ENCODE peak calls at places on chromosomes 7 and 10, in six cellular contexts. One of them, this sample, is unnamed. For H3K4me1, the result is how much of the 10 kb centered on the place peaks cover.

GRCh38 chr10:122461729-122462532 is 578 bp downstream of the HTRA1 start:
- DNase-seq in colonic mucosa: no peak
- DNase-seq in spleen: no peak
- DNase-seq in stomach: peak
- DNase-seq in hepatocyte: peak
- DNase-seq in psoas muscle: peak
- DNase-seq in this sample: peak

GRCh38 chr10:121608669-121609190 is 10.5 kb upstream of the FGFR2 start:
- DNase-seq in spleen: peak
- DNase-seq in stomach: peak
- DNase-seq in psoas muscle: no peak
- DNase-seq in colonic mucosa: peak
- DNase-seq in hepatocyte: peak
- DNase-seq in this sample: peak

GRCh38 chr10:73906524-73907447 is 4.1 kb upstream of the PLAU start:
- DNase-seq in hepatocyte: peak
- DNase-seq in spleen: no peak
- DNase-seq in colonic mucosa: peak
- DNase-seq in stomach: no peak
- DNase-seq in psoas muscle: peak
- DNase-seq in this sample: peak

GRCh38 chr7:36958094-36958718 is 233.9 kb upstream of the AOAH start:
- DNase-seq in psoas muscle: no peak
- DNase-seq in colonic mucosa: no peak
- DNase-seq in stomach: no peak
- DNase-seq in spleen: no peak
- DNase-seq in hepatocyte: no peak
- DNase-seq in this sample: no peak

GRCh38 chr7:29563590-29564454 is at the start of gene PRR15:
- DNase-seq in psoas muscle: peak
- DNase-seq in hepatocyte: peak
- DNase-seq in stomach: peak
- DNase-seq in colonic mucosa: peak
- DNase-seq in spleen: peak
- DNase-seq in this sample: peak

GRCh38 chr10:22364407-22364806 is 19.1 kb downstream of the SPAG6 start:
- DNase-seq in hepatocyte: no peak
- DNase-seq in stomach: no peak
- DNase-seq in colonic mucosa: no peak
- DNase-seq in spleen: no peak
- DNase-seq in psoas muscle: no peak
- DNase-seq in this sample: no peak

GRCh38 chr10:12351889-12352288 is 2.5 kb downstream of the CAMK1D start:
- DNase-seq in hepatocyte: no peak
- DNase-seq in colonic mucosa: no peak
- DNase-seq in stomach: no peak
- DNase-seq in spleen: no peak
- DNase-seq in psoas muscle: no peak
- DNase-seq in this sample: no peak

GRCh38 chr10:116521424-116522305 is 24.1 kb upstream of the PNLIP start:
- DNase-seq in spleen: no peak
- DNase-seq in colonic mucosa: peak
- DNase-seq in stomach: no peak
- DNase-seq in psoas muscle: no peak
- DNase-seq in hepatocyte: peak
- DNase-seq in this sample: no peak

GRCh38 chr10:45461034-45461433 is 87.0 kb downstream of the ALOX5 start:
- DNase-seq in colonic mucosa: no peak
- DNase-seq in spleen: no peak
- DNase-seq in hepatocyte: no peak
- DNase-seq in stomach: no peak
- DNase-seq in psoas muscle: no peak
- DNase-seq in this sample: no peak

GRCh38 chr10:77564781-77565589 is 72.6 kb downstream of the KCNMA1 start:
- DNase-seq in stomach: no peak
- DNase-seq in psoas muscle: no peak
- DNase-seq in colonic mucosa: no peak
- DNase-seq in spleen: no peak
- DNase-seq in hepatocyte: no peak
- DNase-seq in this sample: no peak

GRCh38 chr10:18713077-18713476 is 53.8 kb downstream of the ARL5B start:
- DNase-seq in colonic mucosa: no peak
- DNase-seq in psoas muscle: no peak
- DNase-seq in stomach: no peak
- DNase-seq in spleen: no peak
- DNase-seq in hepatocyte: peak
- DNase-seq in this sample: no peak

GRCh38 chr10:131199646-131200045 is 111.9 kb downstream of the TCERG1L start:
- DNase-seq in spleen: peak
- DNase-seq in psoas muscle: no peak
- DNase-seq in stomach: peak
- DNase-seq in colonic mucosa: no peak
- DNase-seq in hepatocyte: no peak
- DNase-seq in this sample: no peak

GRCh38 chr10:130028465-130028819 is 64.4 kb upstream of the EBF3 start:
- DNase-seq in spleen: peak
- DNase-seq in colonic mucosa: no peak
- DNase-seq in stomach: no peak
- DNase-seq in hepatocyte: no peak
- DNase-seq in psoas muscle: no peak
- DNase-seq in this sample: no peak

GRCh38 chr7:2475678-2476015 is 551 bp downstream of the GRIFIN start:
- DNase-seq in colonic mucosa: no peak
- DNase-seq in stomach: no peak
- DNase-seq in spleen: no peak
- DNase-seq in hepatocyte: no peak
- DNase-seq in psoas muscle: no peak
- DNase-seq in this sample: no peak

GRCh38 chr7:91784469-91784868 is 96.0 kb downstream of the MTERF1 start:
- DNase-seq in psoas muscle: no peak
- DNase-seq in spleen: no peak
- DNase-seq in colonic mucosa: no peak
- DNase-seq in hepatocyte: peak
- DNase-seq in stomach: no peak
- DNase-seq in this sample: no peak

GRCh38 chr10:49408437-49409306 is 12.8 kb upstream of the DRGX start:
- DNase-seq in stomach: no peak
- DNase-seq in colonic mucosa: no peak
- DNase-seq in spleen: no peak
- DNase-seq in psoas muscle: no peak
- DNase-seq in hepatocyte: no peak
- DNase-seq in this sample: no peak

GRCh38 chr7:135271255-135271615 is 37.6 kb downstream of the STRA8 start:
- DNase-seq in colonic mucosa: no peak
- DNase-seq in psoas muscle: no peak
- DNase-seq in hepatocyte: no peak
- DNase-seq in stomach: no peak
- DNase-seq in spleen: no peak
- DNase-seq in this sample: no peak

GRCh38 chr7:66626236-66626957 is 2.3 kb upstream of the KCTD7 start:
- DNase-seq in colonic mucosa: no peak
- DNase-seq in stomach: no peak
- DNase-seq in hepatocyte: no peak
- DNase-seq in psoas muscle: no peak
- DNase-seq in spleen: no peak
- DNase-seq in this sample: no peak

GRCh38 chr10:5073659-5074058 is 20.6 kb upstream of the AKR1C3 start:
- DNase-seq in hepatocyte: no peak
- DNase-seq in spleen: no peak
- DNase-seq in colonic mucosa: no peak
- DNase-seq in stomach: no peak
- DNase-seq in psoas muscle: no peak
- DNase-seq in this sample: no peak
- H3K27ac ChIP-seq in hepatocyte: peak
- H3K27ac ChIP-seq in spleen: no peak
- H3K27ac ChIP-seq in colonic mucosa: no peak
- H3K27ac ChIP-seq in stomach: no peak
- H3K27ac ChIP-seq in psoas muscle: no peak
- H3K27ac ChIP-seq in this sample: no peak

GRCh38 chr7:31885160-31885559 is 185.0 kb downstream of the PDE1C start:
- DNase-seq in stomach: no peak
- DNase-seq in spleen: no peak
- DNase-seq in colonic mucosa: no peak
- DNase-seq in hepatocyte: no peak
- DNase-seq in psoas muscle: no peak
- DNase-seq in this sample: no peak
- H3K4me1 ChIP-seq in stomach: under half
- H3K4me1 ChIP-seq in spleen: under half
- H3K4me1 ChIP-seq in colonic mucosa: under half
- H3K4me1 ChIP-seq in hepatocyte: under half
- H3K4me1 ChIP-seq in psoas muscle: under half
- H3K4me1 ChIP-seq in this sample: under half

DNA sequence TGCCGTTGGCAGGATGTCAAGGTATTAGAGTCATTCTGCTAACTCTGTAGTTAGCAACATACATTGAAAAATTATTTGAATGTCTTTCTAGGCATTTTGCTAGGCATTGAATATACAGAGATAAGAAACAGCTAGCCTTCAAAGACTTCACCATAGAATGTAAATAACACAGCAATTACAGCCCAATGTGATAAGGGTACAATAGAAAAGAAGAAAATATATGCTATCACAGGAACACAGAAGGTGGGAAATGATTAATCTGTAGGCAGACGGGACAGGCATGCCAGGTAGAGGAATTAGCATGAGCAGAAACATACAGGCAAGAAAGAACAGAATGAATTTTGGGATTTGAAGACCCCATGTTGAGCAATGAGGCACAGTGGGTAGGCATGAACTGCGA is 210.4 kb downstream of the CSTF2T start:
- DNase-seq in psoas muscle: no peak
- DNase-seq in colonic mucosa: no peak
- DNase-seq in spleen: no peak
- DNase-seq in stomach: no peak
- DNase-seq in hepatocyte: no peak
- DNase-seq in this sample: no peak
- H3K27ac ChIP-seq in psoas muscle: no peak
- H3K27ac ChIP-seq in colonic mucosa: no peak
- H3K27ac ChIP-seq in spleen: no peak
- H3K27ac ChIP-seq in stomach: no peak
- H3K27ac ChIP-seq in hepatocyte: no peak
- H3K27ac ChIP-seq in this sample: no peak

DNA sequence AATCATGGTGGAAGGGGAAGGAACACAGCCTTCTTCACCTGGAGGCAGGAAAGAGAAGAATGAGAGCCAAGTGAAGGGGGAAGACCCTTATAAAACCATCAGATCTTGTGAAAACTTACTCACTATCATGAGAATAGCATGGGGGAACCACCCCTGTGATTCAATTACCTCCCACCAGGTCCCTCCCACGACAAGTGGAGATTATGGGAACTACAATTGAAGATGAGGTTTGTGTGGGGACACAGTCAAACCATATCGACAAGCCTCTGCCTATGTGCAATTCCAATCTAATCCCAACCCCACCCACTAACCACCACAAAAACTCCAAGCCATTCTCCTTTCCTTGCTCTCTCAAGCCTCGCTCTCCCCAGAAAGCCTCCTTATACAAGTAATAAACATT is 69.2 kb downstream of the TAC1 start:
- DNase-seq in hepatocyte: no peak
- DNase-seq in colonic mucosa: no peak
- DNase-seq in spleen: no peak
- DNase-seq in psoas muscle: no peak
- DNase-seq in stomach: no peak
- DNase-seq in this sample: no peak
- H3K4me1 ChIP-seq in hepatocyte: under half
- H3K4me1 ChIP-seq in colonic mucosa: under half
- H3K4me1 ChIP-seq in spleen: under half
- H3K4me1 ChIP-seq in psoas muscle: under half
- H3K4me1 ChIP-seq in stomach: under half
- H3K4me1 ChIP-seq in this sample: under half

GRCh38 chr10:103876155-103876554 is 20.8 kb upstream of the SH3PXD2A start:
- DNase-seq in psoas muscle: no peak
- DNase-seq in hepatocyte: no peak
- DNase-seq in colonic mucosa: no peak
- DNase-seq in stomach: no peak
- DNase-seq in spleen: no peak
- DNase-seq in this sample: no peak
- H3K27ac ChIP-seq in psoas muscle: no peak
- H3K27ac ChIP-seq in hepatocyte: no peak
- H3K27ac ChIP-seq in colonic mucosa: no peak
- H3K27ac ChIP-seq in stomach: no peak
- H3K27ac ChIP-seq in spleen: no peak
- H3K27ac ChIP-seq in this sample: no peak

DNA sequence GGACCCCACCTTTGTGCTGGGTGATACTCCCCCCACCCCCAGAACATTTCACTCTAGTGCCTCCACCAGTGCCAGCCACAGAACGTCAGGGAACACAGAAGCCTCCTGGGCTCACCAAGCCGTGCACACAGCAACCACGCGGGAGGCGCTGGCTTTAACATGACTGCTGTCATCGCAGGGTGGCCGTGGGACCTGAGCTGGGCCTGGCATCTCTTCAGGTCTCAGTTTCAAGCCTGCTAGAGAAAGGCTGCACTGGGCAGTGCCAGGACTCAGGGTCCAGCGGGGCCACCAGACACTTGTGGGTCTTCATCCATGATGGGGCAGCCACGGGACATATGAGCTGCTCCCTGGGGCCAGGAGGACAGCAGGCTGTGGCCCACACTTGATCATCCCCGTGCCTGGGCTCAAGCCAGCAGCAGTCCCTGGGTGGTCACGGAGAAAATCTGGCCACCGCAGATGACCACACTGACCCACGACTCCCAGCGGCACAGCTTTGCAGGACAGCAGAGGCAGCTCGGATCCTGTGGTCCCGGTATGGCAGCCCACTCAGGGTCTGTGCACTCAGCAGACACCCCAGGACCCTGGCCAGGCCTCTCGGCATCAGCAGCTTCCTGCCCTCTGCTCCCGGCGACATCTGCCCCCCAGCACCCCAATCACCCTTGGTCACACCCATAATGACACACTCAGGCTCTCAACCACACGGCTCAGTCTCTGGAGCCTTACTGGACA is 44.2 kb downstream of the CAMK2B start:
- DNase-seq in colonic mucosa: no peak
- DNase-seq in psoas muscle: peak
- DNase-seq in hepatocyte: no peak
- DNase-seq in stomach: no peak
- DNase-seq in spleen: peak
- DNase-seq in this sample: peak
- H3K4me1 ChIP-seq in colonic mucosa: under half
- H3K4me1 ChIP-seq in psoas muscle: half or more
- H3K4me1 ChIP-seq in hepatocyte: under half
- H3K4me1 ChIP-seq in stomach: under half
- H3K4me1 ChIP-seq in spleen: under half
- H3K4me1 ChIP-seq in this sample: under half

This sample was measured in right cardiac atrium.